ENCODE peak calls at places on chromosome 21, in seven cellular contexts. Z is bronchial epithelial cell, M is body of pancreas, R is uterus, G is IMR-90, I is psoas muscle, H is WERI-Rb-1. J is an unnamed sample.

GRCh38 chr21:26961704-26962103 is 5.2 kb downstream of the ADAMTS5 start:
- DNase-seq in Z (no peak), M (peak; percentile 40), R (no peak), G (no peak), I (no peak), H (no peak), J (no peak)

GRCh38 chr21:40208206-40208950 is 341.1 kb downstream of the PCP4 start:
- DNase-seq in Z (no peak), M (no peak), R (no peak), G (no peak), I (no peak), H (no peak), J (no peak)

GRCh38 chr21:39867198-39867650 is at the start of gene PCP4:
- DNase-seq in Z (peak; percentile 22), M (peak; percentile 71), R (peak; percentile 69), G (no peak), I (no peak), H (peak; percentile 82), J (no peak)

GRCh38 chr21:37915941-37916794 is at the start of gene KCNJ6:
- DNase-seq in Z (no peak), M (peak; percentile 56), R (no peak), G (peak; percentile 52), I (no peak), H (peak; percentile 87), J (no peak)

GRCh38 chr21:32558131-32558530 is 27.2 kb downstream of the TCP10L start:
- DNase-seq in Z (no peak), M (no peak), R (no peak), G (no peak), I (no peak), H (no peak), J (no peak)

GRCh38 chr21:33478858-33479678 is 706 bp downstream of the TMEM50B start:
- DNase-seq in Z (peak; percentile 25), M (peak; percentile 46), R (no peak), G (peak; percentile 17), I (peak; percentile 70), H (no peak), J (peak; percentile 46)

GRCh38 chr21:18549214-18549905 is 145.8 kb upstream of the TMPRSS15 start:
- DNase-seq in Z (no peak), M (no peak), R (no peak), G (no peak), I (no peak), H (no peak), J (no peak)

GRCh38 chr21:37653201-37653600 is 263.1 kb downstream of the KCNJ6 start:
- DNase-seq in Z (no peak), M (no peak), R (no peak), G (no peak), I (no peak), H (no peak), J (no peak)

GRCh38 chr21:36654341-36654740 is 44.6 kb upstream of the SIM2 start:
- DNase-seq in Z (no peak), M (no peak), R (no peak), G (no peak), I (no peak), H (no peak), J (no peak)

GRCh38 chr21:26732442-26733221 is 112.6 kb downstream of the ADAMTS1 start:
- DNase-seq in Z (peak; percentile 38), M (peak; percentile 71), R (peak; percentile 40), G (peak; percentile 57), I (peak; percentile 58), H (peak; percentile 42), J (no peak)

GRCh38 chr21:46532080-46532479 is 72.8 kb downstream of the S100B start:
- DNase-seq in Z (no peak), M (no peak), R (no peak), G (no peak), I (no peak), H (no peak), J (no peak)

GRCh38 chr21:19870682-19871081 is 1127.5 kb upstream of the NCAM2 start:
- DNase-seq in Z (no peak), M (no peak), R (no peak), G (no peak), I (no peak), H (no peak), J (no peak)

GRCh38 chr21:31553461-31553860 is 106.0 kb upstream of the SOD1 start:
- DNase-seq in Z (no peak), M (no peak), R (no peak), G (no peak), I (no peak), H (no peak), J (no peak)

GRCh38 chr21:43770066-43770655 is 5.9 kb downstream of the CSTB start:
- DNase-seq in Z (no peak), M (no peak), R (no peak), G (no peak), I (peak; percentile 46), H (no peak), J (no peak)

GRCh38 chr21:36509966-36510742 is 30.2 kb upstream of the CLDN14 start:
- DNase-seq in Z (peak; percentile 69), M (peak; percentile 85), R (no peak), G (no peak), I (no peak), H (no peak), J (no peak)

GRCh38 chr21:23374155-23374554 is 2233.1 kb downstream of the MRPL39 start:
- DNase-seq in Z (no peak), M (no peak), R (no peak), G (no peak), I (no peak), H (no peak), J (no peak)
- H3K4me3 ChIP-seq in Z (no peak overlapping the region), M (no peak overlapping the region), R (no peak overlapping the region), G (no peak overlapping the region), I (no peak overlapping the region), H (no peak overlapping the region), J (no peak overlapping the region)

GRCh38 chr21:42276526-42277154 is 38.6 kb downstream of the TFF3 start:
- DNase-seq in Z (no peak), M (no peak), R (no peak), G (no peak), I (no peak), H (peak; percentile 39), J (no peak)
- TF ChIP-seq CTCF in Z (no peak), M (no peak), R (no peak), G (no peak), I (no peak), H (peak; percentile 78), J (no peak)

GRCh38 chr21:45303111-45303615 is 15.5 kb upstream of the POFUT2 start:
- DNase-seq in Z (no peak), M (peak; percentile 5), R (no peak), G (no peak), I (peak; percentile 54), H (no peak), J (no peak)
- H3K27me3 ChIP-seq in Z (no peaks in the 10 kb centered on the region), M (no peaks in the 10 kb centered on the region), R (no peaks in the 10 kb centered on the region), G (no peaks in the 10 kb centered on the region), I (peaks cover 7% of the 10 kb centered on the region), H (no peaks in the 10 kb centered on the region), J (no peaks in the 10 kb centered on the region)

GRCh38 chr21:29641001-29641634 is 298.7 kb downstream of the GRIK1 start:
- DNase-seq in Z (no peak), M (no peak), R (no peak), G (no peak), I (no peak), H (no peak), J (no peak)

GRCh38 chr21:29642551-29643245 is 297.1 kb downstream of the GRIK1 start:
- DNase-seq in Z (no peak), M (no peak), R (no peak), G (no peak), I (peak; percentile 39), H (no peak), J (no peak)

GRCh38 chr21:29645666-29646553 is 293.9 kb downstream of the GRIK1 start:
- DNase-seq in Z (no peak), M (no peak), R (no peak), G (no peak), I (no peak), H (no peak), J (no peak)

GRCh38 chr21:29641635-29642550 is 297.9 kb downstream of the GRIK1 start:
- DNase-seq in Z (no peak), M (no peak), R (no peak), G (no peak), I (no peak), H (peak; percentile 52), J (no peak)

GRCh38 chr21:29643289-29643688 is 296.5 kb downstream of the GRIK1 start:
- DNase-seq in Z (no peak), M (no peak), R (no peak), G (no peak), I (no peak), H (no peak), J (no peak)
- H3K4me3 ChIP-seq in Z (no peak overlapping the region), M (no peak overlapping the region), R (no peak overlapping the region), G (no peak overlapping the region), I (no peak overlapping the region), H (no peak overlapping the region), J (no peak overlapping the region)

GRCh38 chr21:15679630-15680029 is 50.2 kb upstream of the USP25 start:
- DNase-seq in Z (no peak), M (peak; percentile 33), R (no peak), G (no peak), I (no peak), H (no peak), J (no peak)
- TF ChIP-seq CTCF in Z (no peak), M (no peak), R (no peak), G (no peak), I (no peak), H (no peak), J (no peak)

GRCh38 chr21:41576010-41576615 is 68.2 kb upstream of the TMPRSS2 start:
- DNase-seq in Z (no peak), M (peak; percentile 65), R (no peak), G (no peak), I (no peak), H (no peak), J (no peak)
- H3K27me3 ChIP-seq in Z (no peaks in the 10 kb centered on the region), M (no peaks in the 10 kb centered on the region), R (no peaks in the 10 kb centered on the region), G (no peaks in the 10 kb centered on the region), I (peaks cover 5% of the 10 kb centered on the region), H (no peaks in the 10 kb centered on the region), J (no peaks in the 10 kb centered on the region)

GRCh38 chr21:35476616-35477395 is 427.7 kb upstream of the RUNX1 start:
- DNase-seq in Z (no peak), M (no peak), R (no peak), G (peak; percentile 71), I (no peak), H (no peak), J (no peak)
- H3K4me3 ChIP-seq in Z (no peak overlapping the region), M (no peak overlapping the region), R (no peak overlapping the region), G (no peak overlapping the region), I (no peak overlapping the region), H (no peak overlapping the region), J (no peak overlapping the region)

J was measured in GM06990.